ENCODE peak calls at places on chromosomes 13 and 19, in eight cellular contexts. T, R, M, K, E, V, S and L are unnamed samples. For H3K27me3, the result is how much of the 10 kb centered on the place peaks cover.

GRCh38 chr19:18225702-18226468 is at the start of gene PDE4C:
- DNase-seq in R (no peak), T (no peak), M (no peak), S (no peak), K (no peak), E (peak), V (no peak), L (no peak)

GRCh38 chr13:94182185-94182761 is 297.2 kb downstream of the DCT start:
- DNase-seq in M (no peak), T (no peak), R (no peak), S (no peak), E (no peak), K (no peak), V (no peak), L (no peak)

GRCh38 chr13:39051157-39051556 is 12.9 kb downstream of the NHLRC3 start:
- DNase-seq in R (no peak), K (no peak), V (no peak), S (no peak), E (no peak), T (peak), M (no peak), L (no peak)

GRCh38 chr13:38417727-38418126 is 68.1 kb downstream of the UFM1 start:
- DNase-seq in V (no peak), T (peak), M (no peak), K (no peak), E (no peak), R (no peak), S (peak), L (no peak)

GRCh38 chr13:94596575-94596971 is 621 bp upstream of the TGDS start:
- DNase-seq in R (no peak), T (no peak), V (no peak), S (no peak), K (no peak), M (no peak), E (no peak), L (no peak)

GRCh38 chr13:36332986-36333385 is 13.2 kb downstream of the SPART start:
- DNase-seq in T (no peak), M (no peak), E (no peak), V (no peak), S (no peak), K (no peak), R (no peak), L (no peak)

GRCh38 chr13:106593131-106593530 is 25.2 kb upstream of the ARGLU1 start:
- DNase-seq in E (no peak), V (no peak), R (no peak), K (no peak), T (no peak), S (no peak), M (no peak), L (no peak)

GRCh38 chr13:33134213-33134612 is 118.0 kb downstream of the KL start:
- DNase-seq in E (no peak), T (no peak), S (no peak), M (no peak), R (no peak), K (no peak), V (no peak), L (no peak)

GRCh38 chr13:100825551-100825950 is 151.0 kb upstream of the TMTC4 start:
- DNase-seq in V (no peak), R (no peak), S (no peak), T (no peak), E (no peak), M (no peak), K (no peak), L (no peak)

GRCh38 chr13:113049981-113050380 is 55.6 kb upstream of the F7 start:
- DNase-seq in S (no peak), T (no peak), M (no peak), V (no peak), E (peak), K (no peak), R (no peak), L (no peak)

GRCh38 chr13:51873419-51873818 is 11.7 kb downstream of the CCDC70 start:
- DNase-seq in K (no peak), M (no peak), R (no peak), S (no peak), T (no peak), V (no peak), E (no peak), L (no peak)

GRCh38 chr13:51873837-51874236 is 12.1 kb downstream of the CCDC70 start:
- DNase-seq in V (no peak), S (no peak), R (no peak), T (no peak), M (no peak), K (no peak), E (no peak), L (no peak)

GRCh38 chr13:51879133-51879532 is 17.4 kb downstream of the CCDC70 start:
- DNase-seq in K (no peak), R (no peak), M (no peak), V (no peak), T (peak), E (no peak), S (no peak), L (no peak)

GRCh38 chr13:51870616-51871015 is 8.8 kb downstream of the CCDC70 start:
- DNase-seq in S (no peak), K (no peak), R (no peak), M (no peak), T (no peak), E (no peak), V (no peak), L (no peak)

DNA sequence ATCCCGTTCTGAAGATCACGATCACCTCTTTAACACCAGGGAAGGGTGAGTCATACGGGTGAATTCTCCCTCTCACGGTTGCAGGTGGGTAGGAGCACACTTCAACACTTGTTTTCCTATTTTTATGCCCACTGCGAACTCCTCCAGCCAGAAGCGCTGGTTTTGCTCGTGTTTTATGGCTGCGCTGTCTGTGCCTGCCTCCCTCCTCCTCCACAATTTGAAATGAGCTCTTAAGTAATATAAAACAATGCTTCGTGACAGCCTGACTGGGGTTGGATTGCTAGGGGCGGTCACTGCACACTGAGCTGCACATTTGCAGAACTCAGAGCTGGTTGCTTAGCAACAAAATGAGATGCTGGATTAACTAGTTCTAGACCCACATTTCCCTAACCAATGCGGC is 12.9 kb downstream of the CCDC70 start:
- DNase-seq in T (no peak), K (no peak), E (no peak), S (no peak), V (no peak), R (no peak), M (no peak), L (no peak)
- H3K4me3 ChIP-seq in T (no peak), K (no peak), E (no peak), S (no peak), V (no peak), R (no peak), M (no peak), L (no peak)

GRCh38 chr13:111112196-111112595 is 2.9 kb upstream of the ARHGEF7 start:
- DNase-seq in T (no peak), M (no peak), V (no peak), E (no peak), S (no peak), K (no peak), R (no peak), L (no peak)
- H3K27me3 ChIP-seq in T (under half), M (under half), V (under half), E (under half), S (under half), K (under half), R (under half), L (half or more)

DNA sequence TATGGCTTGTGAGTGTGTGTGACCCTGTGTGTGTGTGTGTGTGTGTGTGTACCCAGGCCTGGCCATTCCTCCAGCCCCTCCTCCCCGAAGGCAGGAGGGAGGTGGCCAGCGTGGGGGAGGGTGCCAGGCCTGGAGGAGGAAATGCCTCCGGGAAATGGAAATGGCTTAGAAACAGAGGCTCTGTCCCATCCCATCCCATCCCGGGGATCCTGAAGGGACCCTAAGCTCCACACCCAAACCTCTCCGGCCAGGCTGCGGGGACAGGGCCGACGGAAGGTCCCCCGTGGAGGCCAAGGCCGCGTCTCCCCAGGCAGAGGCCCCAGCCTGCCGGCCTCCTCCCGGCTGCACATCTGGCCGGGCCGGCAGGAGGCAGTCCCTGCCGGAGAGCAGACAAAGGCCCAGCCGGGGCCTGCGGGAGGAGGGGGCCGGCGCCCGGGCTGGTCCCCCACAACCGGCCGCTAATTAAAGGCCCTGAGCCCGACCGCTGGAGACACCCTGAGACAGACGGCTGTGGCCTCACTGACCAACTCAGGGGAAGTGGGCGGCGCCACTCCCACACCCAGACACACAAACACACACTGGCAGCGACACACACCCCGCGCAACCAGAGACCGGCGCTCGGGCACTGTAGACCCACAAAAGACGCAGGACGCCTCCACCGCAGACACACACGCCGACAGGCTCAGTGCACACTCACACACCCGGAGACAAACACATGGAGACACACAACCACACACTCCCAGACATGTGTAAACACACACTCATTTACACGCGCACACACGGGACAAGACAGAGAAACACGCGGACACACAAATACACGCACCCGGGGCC is 1.1 kb downstream of the ADAMTS10 start:
- DNase-seq in T (peak), V (peak), R (no peak), M (no peak), E (peak), S (no peak), K (no peak), L (no peak)
- H3K4me3 ChIP-seq in T (peak), V (peak), R (peak), M (peak), E (peak), S (peak), K (peak), L (peak)

GRCh38 chr19:2415281-2415972 is 12.0 kb downstream of the TIMM13 start:
- DNase-seq in E (no peak), R (no peak), M (no peak), T (no peak), V (no peak), K (no peak), S (no peak), L (no peak)
- H3K27me3 ChIP-seq in E (under half), R (under half), M (under half), T (under half), V (under half), K (under half), S (under half), L (under half)

GRCh38 chr19:1315470-1316166 is 29.9 kb downstream of the EFNA2 start:
- DNase-seq in E (peak), S (no peak), T (peak), M (peak), R (peak), V (peak), K (no peak), L (no peak)
- H3K4me3 ChIP-seq in E (no peak), S (no peak), T (no peak), M (no peak), R (peak), V (no peak), K (peak), L (no peak)

DNA sequence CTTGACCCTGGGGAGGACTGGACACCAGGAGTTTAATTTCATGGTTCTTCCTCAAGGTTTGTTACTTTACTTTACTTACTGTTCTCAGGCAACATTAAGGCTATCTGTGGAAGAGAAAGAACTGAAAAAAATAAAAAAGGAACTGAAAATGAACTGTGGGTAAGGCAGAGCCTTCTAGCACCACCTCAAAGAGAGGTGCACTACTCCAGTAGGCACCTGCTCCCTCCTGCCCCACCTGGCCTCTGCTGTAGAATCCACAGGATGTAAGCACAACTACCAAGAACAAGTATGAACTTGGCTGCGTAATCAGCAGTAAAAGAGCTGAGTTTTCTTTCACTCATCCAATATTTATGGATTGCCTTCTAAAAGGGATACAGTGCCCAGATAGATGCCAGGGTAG is 12.2 kb downstream of the ZNF112 start:
- DNase-seq in T (no peak), R (no peak), S (no peak), M (no peak), V (no peak), E (no peak), K (no peak), L (no peak)
- H3K27me3 ChIP-seq in T (under half), R (under half), S (under half), M (under half), V (under half), E (under half), K (under half), L (under half)

GRCh38 chr19:57088125-57088524 is 31.7 kb upstream of the USP29 start:
- DNase-seq in R (no peak), T (no peak), S (no peak), E (no peak), V (no peak), M (no peak), K (no peak), L (no peak)
- H3K4me3 ChIP-seq in R (no peak), T (no peak), S (no peak), E (no peak), V (no peak), M (no peak), K (no peak), L (no peak)

DNA sequence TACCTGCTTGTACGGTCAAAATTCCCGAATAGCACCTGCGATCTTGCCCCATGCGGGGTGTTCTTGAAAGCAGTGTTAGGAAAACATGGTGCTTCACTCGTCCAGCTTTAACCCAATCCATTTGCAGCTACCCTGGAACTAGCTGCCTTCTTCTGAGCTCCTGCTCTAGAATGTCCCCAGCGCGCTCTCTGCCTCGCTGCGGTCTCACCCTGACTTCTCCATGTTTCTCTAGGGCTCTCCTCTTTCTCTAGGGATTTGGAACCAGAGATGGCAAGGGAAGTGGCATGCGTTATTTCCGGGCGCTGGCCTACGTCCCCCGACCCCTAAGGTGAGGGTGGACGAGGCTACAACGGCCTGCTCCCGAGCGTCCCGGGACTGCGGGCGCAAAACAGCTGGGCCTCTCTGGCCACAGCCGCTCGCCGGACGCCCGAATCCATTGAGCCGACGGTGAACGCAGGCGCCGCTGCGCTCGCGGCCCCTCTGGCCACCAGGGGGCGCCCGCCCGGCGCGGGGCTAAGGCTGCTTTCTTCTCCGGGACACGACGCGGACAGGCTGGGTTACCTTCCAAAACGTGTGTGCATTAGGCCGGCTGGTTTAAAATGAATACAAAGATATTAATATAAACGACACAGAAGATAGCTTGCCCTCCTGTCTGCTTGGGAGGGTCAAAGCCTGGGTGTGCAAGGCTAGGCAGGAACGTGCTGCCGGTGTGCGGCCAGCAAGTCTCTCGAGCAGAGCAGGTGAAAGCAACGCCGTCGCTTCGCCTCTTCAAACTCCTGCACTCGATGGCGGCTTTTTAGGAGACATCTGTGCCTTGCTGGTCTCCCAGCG is 1.8 kb upstream of the SPRY2 start:
- DNase-seq in T (peak), E (peak), M (peak), V (peak), R (peak), S (peak), K (no peak), L (no peak)
- H3K27me3 ChIP-seq in T (under half), E (under half), M (under half), V (under half), R (under half), S (under half), K (under half), L (under half)

GRCh38 chr19:21693399-21693798 is 74.0 kb downstream of the ZNF100 start:
- DNase-seq in E (no peak), K (no peak), R (no peak), V (no peak), T (no peak), S (no peak), M (no peak), L (no peak)
- H3K4me3 ChIP-seq in E (no peak), K (no peak), R (no peak), V (no peak), T (no peak), S (no peak), M (no peak), L (no peak)